ENCODE peak calls at places on chromosomes 7 and 10, in six cellular contexts. H, Y, O, F, Z and L are unnamed samples. For H3K4me1 and H3K9me3, the result is how much of the 10 kb centered on the place peaks cover.

GRCh38 chr10:85612378-85612775 is 754.2 kb downstream of the GRID1 start:
- DNase-seq in H (no peak), Y (peak), O (no peak), F (peak), Z (no peak), L (no peak)

GRCh38 chr10:1360011-1360580 is 303.9 kb downstream of the WDR37 start:
- DNase-seq in H (no peak), Y (no peak), O (no peak), F (no peak), Z (no peak), L (no peak)

GRCh38 chr10:103067951-103068350 is 125.1 kb downstream of the NT5C2 start:
- DNase-seq in H (no peak), Y (no peak), O (no peak), F (no peak), Z (no peak), L (no peak)

GRCh38 chr7:98217623-98218582 is 6.7 kb downstream of the BHLHA15 start:
- DNase-seq in H (no peak), Y (no peak), O (peak), F (no peak), Z (no peak), L (peak)

GRCh38 chr7:93923291-93923690 is 1.8 kb downstream of the GNG11 start:
- DNase-seq in H (peak), Y (no peak), O (no peak), F (no peak), Z (peak), L (no peak)

GRCh38 chr7:150399861-150400778 is 21.0 kb downstream of the ZNF775 start:
- DNase-seq in H (no peak), Y (no peak), O (no peak), F (peak), Z (peak), L (no peak)

GRCh38 chr10:118163227-118163626 is 116.5 kb upstream of the RAB11FIP2 start:
- DNase-seq in H (no peak), Y (no peak), O (no peak), F (no peak), Z (no peak), L (peak)

GRCh38 chr7:75650062-75650461 is 88.7 kb downstream of the HIP1 start:
- DNase-seq in H (no peak), Y (no peak), O (no peak), F (no peak), Z (no peak), L (no peak)

GRCh38 chr7:126696639-126697038 is 556.1 kb downstream of the GRM8 start:
- DNase-seq in H (no peak), Y (no peak), O (no peak), F (no peak), Z (no peak), L (no peak)

GRCh38 chr10:103663802-103664201 is 170.3 kb downstream of the NEURL1 start:
- DNase-seq in H (no peak), Y (no peak), O (peak), F (no peak), Z (no peak), L (no peak)

GRCh38 chr7:7122701-7123281 is 59.6 kb upstream of the C1GALT1 start:
- DNase-seq in H (peak), Y (no peak), O (no peak), F (no peak), Z (peak), L (no peak)

GRCh38 chr7:101096957-101097347 is 11.7 kb downstream of the TRIM56 start:
- DNase-seq in H (no peak), Y (no peak), O (no peak), F (no peak), Z (no peak), L (no peak)

GRCh38 chr7:50358306-50358705 is 53.8 kb downstream of the IKZF1 start:
- DNase-seq in H (no peak), Y (no peak), O (no peak), F (no peak), Z (no peak), L (no peak)

GRCh38 chr10:33217854-33218253 is 116.6 kb downstream of the NRP1 start:
- DNase-seq in H (no peak), Y (no peak), O (no peak), F (no peak), Z (no peak), L (no peak)

DNA sequence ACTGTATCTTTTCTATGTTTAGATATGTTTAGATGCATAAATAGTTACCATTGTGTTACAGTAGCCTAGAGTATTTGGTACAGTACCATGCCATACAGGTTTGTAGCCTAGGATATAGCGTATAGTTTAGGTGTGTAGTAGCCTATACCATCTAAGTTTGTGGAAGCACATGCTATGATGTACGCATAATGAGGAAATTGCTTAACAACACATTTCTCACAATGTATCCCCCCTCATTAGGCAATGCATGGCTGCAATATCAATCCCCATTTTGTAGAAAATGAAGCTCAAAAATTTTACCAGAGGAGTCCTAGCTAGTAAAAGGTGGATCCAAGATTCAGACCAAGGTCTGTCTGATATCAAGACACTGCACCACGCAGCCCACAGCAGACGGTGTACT is 376.4 kb upstream of the NFE2L3 start:
- DNase-seq in H (no peak), Y (no peak), O (no peak), F (no peak), Z (no peak), L (no peak)
- H3K4me1 ChIP-seq in H (under half), Y (under half), O (under half), F (under half), Z (under half), L (under half)

DNA sequence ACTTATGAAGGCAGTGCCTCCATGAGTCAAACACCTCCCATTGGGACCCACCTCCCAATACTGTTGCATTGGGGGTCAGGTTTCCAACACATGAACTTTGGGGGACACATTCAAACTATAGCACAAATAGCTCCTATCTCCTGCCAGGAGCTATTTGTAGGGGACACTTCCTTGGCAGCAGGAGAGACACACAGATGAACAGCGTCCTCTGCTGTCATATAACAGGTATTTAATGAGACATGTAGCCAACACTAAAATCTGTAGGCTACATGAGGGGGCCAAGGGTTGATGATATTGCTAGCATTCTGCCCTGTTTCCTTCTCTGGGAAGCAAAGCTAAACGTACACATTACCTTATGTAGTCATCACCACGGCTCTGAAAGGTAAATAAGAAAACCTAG is 2.6 kb upstream of the GPR26 start:
- DNase-seq in H (no peak), Y (no peak), O (no peak), F (no peak), Z (no peak), L (no peak)
- H3K9me3 ChIP-seq in H (under half), Y (under half), O (under half), F (under half), Z (under half), L (under half)

GRCh38 chr10:7787857-7788639 is at the start of the genes ATP5F1C and KIN:
- DNase-seq in H (peak), Y (peak), O (peak), F (peak), Z (peak), L (peak)

GRCh38 chr10:7788640-7789335 is 811 bp downstream of the ATP5F1C start:
- DNase-seq in H (peak), Y (no peak), O (no peak), F (no peak), Z (peak), L (no peak)

GRCh38 chr10:7787150-7787856 is 490 bp downstream of the KIN start:
- DNase-seq in H (no peak), Y (no peak), O (no peak), F (peak), Z (peak), L (no peak)

GRCh38 chr10:7792541-7792940 is 4.6 kb downstream of the ATP5F1C start:
- DNase-seq in H (no peak), Y (no peak), O (no peak), F (no peak), Z (peak), L (no peak)

DNA sequence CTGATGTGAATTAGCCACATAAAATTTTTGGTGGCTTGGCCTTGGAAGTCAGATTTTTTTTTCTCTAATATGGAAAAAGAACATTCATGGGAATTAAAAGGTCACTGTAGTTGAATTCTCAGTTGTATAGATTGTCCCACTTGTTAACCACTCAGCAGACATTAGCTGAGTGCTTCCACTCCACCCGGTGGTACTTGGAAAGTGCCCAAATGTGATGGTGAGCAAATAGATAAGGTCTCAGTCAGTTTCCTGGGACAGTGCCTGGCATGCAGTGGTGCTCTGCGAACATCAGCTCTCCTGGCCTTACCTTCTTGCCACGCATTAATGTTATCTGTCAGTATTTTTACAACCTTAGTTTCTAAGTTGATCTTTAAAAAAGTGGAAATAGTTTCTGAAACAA is 1.4 kb downstream of the ATP5F1C start:
- DNase-seq in H (peak), Y (no peak), O (no peak), F (no peak), Z (peak), L (peak)
- H3K4me3 ChIP-seq in H (peak), Y (peak), O (peak), F (peak), Z (peak), L (peak)

GRCh38 chr10:19532411-19532810 is 283.8 kb upstream of the PLXDC2 start:
- DNase-seq in H (no peak), Y (no peak), O (no peak), F (no peak), Z (no peak), L (no peak)
- H3K4me1 ChIP-seq in H (under half), Y (under half), O (under half), F (under half), Z (under half), L (under half)